ENCODE peak calls at places on chromosomes 11 and 22, in six cellular contexts. A, O, W, Y, N and C are unnamed samples.

GRCh38 chr11:28673687-28674431 is 565.7 kb downstream of the METTL15 start:
- DNase-seq in A (no peak), Y (peak), W (no peak), N (no peak), O (no peak), C (peak)

GRCh38 chr11:57249384-57250319 is 12.6 kb upstream of the APLNR start:
- DNase-seq in W (peak), N (peak), O (peak), Y (peak), A (peak), C (peak)

GRCh38 chr11:82546556-82547162 is 187.0 kb downstream of the FAM181B start:
- DNase-seq in W (no peak), N (no peak), A (no peak), O (no peak), Y (no peak), C (peak)

GRCh38 chr11:7079545-7080135 is 9.2 kb upstream of the RBMXL2 start:
- DNase-seq in Y (no peak), A (no peak), O (no peak), N (no peak), W (no peak), C (no peak)

GRCh38 chr22:46416537-46417267 is 81.2 kb downstream of the TRMU start:
- DNase-seq in A (no peak), O (no peak), N (no peak), Y (peak), W (no peak), C (no peak)

GRCh38 chr11:66628061-66628603 is 10.4 kb upstream of the RBM4 start:
- DNase-seq in O (no peak), A (no peak), N (no peak), W (no peak), Y (no peak), C (no peak)

GRCh38 chr22:20165421-20165820 is 14.6 kb upstream of the CCDC188 start:
- DNase-seq in A (no peak), W (no peak), Y (no peak), O (no peak), N (no peak), C (no peak)

GRCh38 chr11:116173946-116174911 is 598.6 kb downstream of the BUD13 start:
- DNase-seq in W (peak), Y (no peak), O (no peak), N (no peak), A (peak), C (no peak)

GRCh38 chr22:37818397-37819099 is 4.6 kb upstream of the GALR3 start:
- DNase-seq in A (peak), N (no peak), O (no peak), Y (peak), W (peak), C (peak)

GRCh38 chr11:106208795-106209194 is 131.3 kb downstream of the AASDHPPT start:
- DNase-seq in W (no peak), N (no peak), Y (no peak), O (no peak), A (no peak), C (no peak)

GRCh38 chr11:12180257-12181205 is 70.1 kb downstream of the MICAL2 start:
- DNase-seq in N (no peak), A (no peak), Y (peak), W (no peak), O (no peak), C (no peak)

GRCh38 chr22:40414306-40414705 is 43.9 kb downstream of the SGSM3 start:
- DNase-seq in O (no peak), N (no peak), Y (peak), A (no peak), W (no peak), C (peak)

GRCh38 chr11:134101292-134101691 is 32.4 kb downstream of the JAM3 start:
- DNase-seq in W (no peak), Y (peak), N (no peak), O (no peak), A (no peak), C (no peak)

GRCh38 chr11:33670250-33671011 is 30.2 kb downstream of the C11orf91 start:
- DNase-seq in N (no peak), Y (peak), O (no peak), A (no peak), W (no peak), C (peak)

GRCh38 chr11:123475478-123475877 is 45.4 kb downstream of the GRAMD1B start:
- DNase-seq in A (no peak), O (no peak), Y (peak), W (no peak), N (no peak), C (no peak)

GRCh38 chr11:67027943-67028542 is 5.1 kb downstream of the SYT12 start:
- DNase-seq in N (no peak), W (no peak), O (no peak), Y (no peak), A (no peak), C (peak)

GRCh38 chr22:23913306-23913660 is 19.1 kb downstream of the MIF start:
- DNase-seq in A (no peak), O (no peak), W (no peak), Y (no peak), N (no peak), C (no peak)

GRCh38 chr11:592501-592900 is 16.2 kb downstream of the PHRF1 start:
- DNase-seq in Y (no peak), W (no peak), A (no peak), O (no peak), N (no peak), C (no peak)

GRCh38 chr11:8766043-8766992 is 83.7 kb downstream of the RPL27A start:
- DNase-seq in W (no peak), O (peak), A (no peak), Y (peak), N (no peak), C (no peak)

GRCh38 chr11:66142370-66143263 is 72.5 kb downstream of the PACS1 start:
- DNase-seq in N (no peak), Y (peak), O (no peak), A (no peak), W (no peak), C (peak)

GRCh38 chr11:113574171-113574570 is 99.0 kb upstream of the DRD2 start:
- DNase-seq in N (no peak), W (no peak), Y (no peak), A (no peak), O (no peak), C (no peak)

GRCh38 chr11:30258679-30259078 is 27.9 kb downstream of the FSHB start:
- DNase-seq in Y (no peak), W (no peak), O (no peak), N (no peak), A (no peak), C (no peak)

GRCh38 chr11:26331911-26332571 is at the start of gene ANO3:
- DNase-seq in Y (peak), W (peak), N (peak), O (peak), A (peak), C (peak)

GRCh38 chr11:31340903-31341572 is 28.5 kb downstream of the DCDC1 start:
- DNase-seq in A (peak), O (no peak), N (no peak), Y (peak), W (no peak), C (peak)

GRCh38 chr11:34104680-34105078 is 750 bp upstream of the NAT10 start:
- DNase-seq in Y (no peak), N (no peak), O (no peak), A (no peak), W (no peak), C (no peak)

GRCh38 chr11:114064216-114064615 is 4.7 kb downstream of the ZBTB16 start:
- DNase-seq in N (no peak), Y (no peak), W (no peak), A (no peak), O (no peak), C (no peak)

GRCh38 chr22:27461470-27461869 is 340.1 kb downstream of the MN1 start:
- DNase-seq in O (no peak), N (peak), A (no peak), Y (peak), W (no peak), C (peak)

GRCh38 chr11:26571861-26572654 is at the start of gene MUC15:
- DNase-seq in A (no peak), N (no peak), Y (no peak), O (no peak), W (no peak), C (peak)

GRCh38 chr11:2842876-2843275 is 42.7 kb downstream of the CDKN1C start:
- DNase-seq in A (no peak), W (no peak), O (no peak), N (no peak), Y (no peak), C (no peak)

GRCh38 chr11:65558002-65558784 is at the start of gene LTBP3:
- DNase-seq in W (peak), N (no peak), A (peak), O (peak), Y (peak), C (no peak)

GRCh38 chr11:105975128-105975527 is 46.9 kb downstream of the MSANTD4 start:
- DNase-seq in O (no peak), N (no peak), A (no peak), W (no peak), Y (peak), C (peak)

GRCh38 chr11:115324569-115325432 is 179.4 kb downstream of the CADM1 start:
- DNase-seq in Y (peak), A (peak), W (no peak), O (no peak), N (peak), C (peak)

GRCh38 chr11:63623513-63624140 is 9.4 kb upstream of the PLAAT3 start:
- DNase-seq in O (no peak), A (no peak), W (no peak), N (no peak), Y (peak), C (no peak)

GRCh38 chr11:62689421-62690183 is at the start of gene LRRN4CL:
- DNase-seq in Y (peak), N (peak), A (peak), O (peak), W (peak), C (no peak)

GRCh38 chr11:113296016-113296415 is 18.4 kb upstream of the TTC12 start:
- DNase-seq in O (no peak), N (no peak), A (no peak), W (no peak), Y (no peak), C (no peak)

GRCh38 chr22:24156146-24156914 is 25.0 kb upstream of the SUSD2 start:
- DNase-seq in Y (peak), A (peak), N (no peak), O (no peak), W (no peak), C (no peak)

GRCh38 chr11:20754957-20755356 is 85.6 kb downstream of the NELL1 start:
- DNase-seq in A (no peak), O (no peak), N (no peak), Y (no peak), W (no peak), C (peak)
- TF ChIP-seq CTCF in A (no peak), O (no peak), N (no peak), Y (no peak), W (no peak), C (no peak)

GRCh38 chr11:48169259-48169658 is 47.4 kb upstream of the OR4B1 start:
- DNase-seq in Y (no peak), N (no peak), A (no peak), W (no peak), O (no peak), C (no peak)

GRCh38 chr11:48170176-48170839 is 46.3 kb upstream of the OR4B1 start:
- DNase-seq in W (no peak), A (no peak), N (no peak), O (no peak), Y (peak), C (no peak)

GRCh38 chr11:48169706-48170105 is 46.9 kb upstream of the OR4B1 start:
- DNase-seq in A (no peak), O (no peak), W (no peak), N (no peak), Y (peak), C (no peak)

GRCh38 chr11:48170840-48171233 is 45.8 kb upstream of the OR4B1 start:
- DNase-seq in O (no peak), Y (peak), N (no peak), A (no peak), W (no peak), C (peak)

DNA sequence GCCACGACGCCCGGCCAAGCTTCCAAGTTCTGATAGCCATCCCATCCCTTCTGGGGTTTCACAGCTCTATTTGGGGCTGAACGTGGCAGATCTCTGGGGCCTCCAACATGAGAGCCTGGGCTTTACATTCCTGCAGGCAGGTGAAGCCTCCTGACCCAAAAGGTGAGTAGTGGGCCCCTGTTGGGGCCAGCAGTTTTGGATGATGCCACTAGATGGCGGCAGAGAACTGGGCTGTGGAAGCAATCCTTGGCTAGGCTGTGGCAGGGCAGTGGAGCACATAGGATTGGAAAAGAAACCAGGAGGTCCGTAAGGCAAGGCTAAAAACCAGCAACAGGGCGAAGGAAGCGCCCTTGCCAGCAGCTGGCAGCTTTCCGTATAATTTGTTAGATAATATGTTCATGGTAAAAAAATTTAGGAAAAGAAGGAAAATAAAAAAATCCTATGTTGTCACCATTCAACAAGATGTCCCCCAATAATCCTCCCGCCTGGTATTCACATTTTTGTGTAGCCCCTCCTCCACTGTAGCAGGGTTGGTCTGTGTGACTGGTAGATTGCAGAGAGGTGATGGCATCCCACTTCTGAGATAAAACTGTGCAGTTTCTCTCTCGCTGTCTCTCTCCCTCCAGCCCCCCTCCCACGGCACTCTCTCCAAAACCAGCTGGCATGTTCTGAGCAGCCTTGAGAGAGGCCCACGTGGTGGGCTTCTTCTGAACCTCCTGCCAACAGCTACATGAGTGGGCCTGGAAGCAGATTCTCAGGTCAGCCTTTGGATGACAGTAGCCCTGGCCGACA is 43.6 kb upstream of the OR4B1 start:
- DNase-seq in Y (peak), N (peak), W (peak), A (peak), O (peak), C (peak)
- H3K4me3 ChIP-seq in Y (no peak), N (peak), W (no peak), A (no peak), O (no peak), C (no peak)

DNA sequence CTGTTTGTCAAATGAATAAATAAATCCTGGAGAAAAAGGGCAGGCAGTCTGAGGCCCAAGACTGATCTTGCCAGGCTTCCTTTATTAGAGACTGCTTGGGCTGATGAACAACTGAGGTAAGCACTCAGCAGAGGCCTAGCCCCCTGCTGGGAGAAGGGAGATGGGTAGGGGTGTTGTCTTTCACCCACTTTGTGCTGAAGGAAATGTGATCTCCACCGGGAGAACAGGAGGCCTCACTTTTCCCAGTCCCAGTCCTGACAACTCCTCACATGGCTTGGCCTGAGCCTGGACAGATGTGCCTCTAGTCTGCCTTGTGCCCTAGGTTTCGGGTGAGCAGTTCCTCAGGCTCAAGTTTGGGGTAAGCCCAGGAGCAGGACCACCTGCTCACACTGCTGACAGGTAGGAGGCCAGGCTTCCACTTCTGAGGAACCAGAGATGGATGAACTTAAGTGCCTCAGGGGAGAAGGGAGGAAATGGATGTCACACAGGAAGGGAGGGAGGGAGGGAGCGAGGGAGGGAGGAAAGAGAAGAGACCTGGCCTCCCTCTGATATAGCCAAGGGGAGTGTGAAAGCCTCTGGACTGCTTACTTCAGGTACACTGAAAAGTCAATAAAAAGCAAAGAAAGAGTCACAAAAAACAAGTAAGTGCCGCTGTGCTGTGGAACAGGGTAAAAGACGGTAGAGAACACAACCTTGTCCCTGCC is 8.1 kb downstream of the CLPB start:
- DNase-seq in A (no peak), O (no peak), N (no peak), Y (no peak), W (no peak), C (no peak)
- TF ChIP-seq CTCF in A (no peak), O (no peak), N (no peak), Y (no peak), W (no peak), C (peak)

GRCh38 chr11:127002669-127003259 is 2.2 kb upstream of the KIRREL3 start:
- DNase-seq in A (no peak), Y (no peak), W (no peak), N (no peak), O (no peak), C (no peak)
- H3K4me3 ChIP-seq in A (no peak), Y (no peak), W (no peak), N (peak), O (no peak), C (no peak)